ENCODE peak calls at places on chromosomes 5 and 9, in four cellular contexts. X, W, J and P are unnamed samples.

GRCh38 chr9:121776009-121776738 is 124.7 kb downstream of the DAB2IP start:
- DNase-seq in X (no peak), W (peak), J (no peak), P (no peak)

GRCh38 chr5:14136228-14136627 is 6.9 kb upstream of the TRIO start:
- DNase-seq in X (no peak), W (no peak), J (no peak), P (no peak)

GRCh38 chr5:8341416-8341815 is 472.5 kb downstream of the MTRR start:
- DNase-seq in X (no peak), W (no peak), J (peak), P (peak)

GRCh38 chr5:137753227-137753985 is 757 bp downstream of the HNRNPA0 start:
- DNase-seq in X (no peak), W (peak), J (peak), P (no peak)

GRCh38 chr9:73116030-73116429 is 35.6 kb upstream of the ANXA1 start:
- DNase-seq in X (no peak), W (no peak), J (peak), P (peak)

GRCh38 chr9:100170085-100170484 is 71.0 kb downstream of the INVS start:
- DNase-seq in X (no peak), W (no peak), J (peak), P (peak)

GRCh38 chr9:129270205-129270604 is 92.1 kb upstream of the IER5L start:
- DNase-seq in X (no peak), W (peak), J (no peak), P (no peak)

GRCh38 chr5:45038366-45038987 is 229.7 kb downstream of the MRPS30 start:
- DNase-seq in X (no peak), W (no peak), J (peak), P (peak)

GRCh38 chr9:407255-407654 is 192.6 kb downstream of the DOCK8 start:
- DNase-seq in X (no peak), W (no peak), J (no peak), P (no peak)

GRCh38 chr9:18405240-18405639 is 68.7 kb upstream of the ADAMTSL1 start:
- DNase-seq in X (no peak), W (no peak), J (peak), P (no peak)

GRCh38 chr9:3028535-3028934 is 184.6 kb upstream of the PUM3 start:
- DNase-seq in X (no peak), W (no peak), J (no peak), P (no peak)

GRCh38 chr5:102638912-102639652 is 116.0 kb upstream of the PAM start:
- DNase-seq in X (no peak), W (no peak), J (peak), P (no peak)

GRCh38 chr9:133371261-133371711 is 4.6 kb downstream of the SURF4 start:
- DNase-seq in X (no peak), W (no peak), J (peak), P (peak)

GRCh38 chr5:151359391-151359790 is 12.0 kb upstream of the SLC36A2 start:
- DNase-seq in X (no peak), W (no peak), J (no peak), P (no peak)

GRCh38 chr9:88694625-88695024 is 159.6 kb downstream of the NXNL2 start:
- DNase-seq in X (no peak), W (peak), J (peak), P (peak)

GRCh38 chr9:89845321-89845720 is 240.5 kb downstream of the GADD45G start:
- DNase-seq in X (no peak), W (no peak), J (no peak), P (no peak)

GRCh38 chr5:119250946-119251901 is 104.6 kb upstream of the TNFAIP8 start:
- DNase-seq in X (no peak), W (no peak), J (peak), P (no peak)

GRCh38 chr5:160420331-160420610 is 1.4 kb upstream of the PTTG1 start:
- DNase-seq in X (no peak), W (no peak), J (no peak), P (no peak)

GRCh38 chr9:76595645-76596044 is 136.7 kb downstream of the GCNT1 start:
- DNase-seq in X (no peak), W (no peak), J (no peak), P (no peak)

GRCh38 chr5:140833993-140834392 is at the start of gene PCDHA7:
- DNase-seq in X (no peak), W (no peak), J (peak), P (no peak)
- H3K4me3 ChIP-seq in X (no peak), W (peak), J (peak), P (no peak)

GRCh38 chr5:154368041-154368800 is 77.6 kb upstream of the SAP30L start:
- DNase-seq in X (peak), W (no peak), J (peak), P (peak)
- H3K4me3 ChIP-seq in X (no peak), W (no peak), J (peak), P (no peak)

DNA sequence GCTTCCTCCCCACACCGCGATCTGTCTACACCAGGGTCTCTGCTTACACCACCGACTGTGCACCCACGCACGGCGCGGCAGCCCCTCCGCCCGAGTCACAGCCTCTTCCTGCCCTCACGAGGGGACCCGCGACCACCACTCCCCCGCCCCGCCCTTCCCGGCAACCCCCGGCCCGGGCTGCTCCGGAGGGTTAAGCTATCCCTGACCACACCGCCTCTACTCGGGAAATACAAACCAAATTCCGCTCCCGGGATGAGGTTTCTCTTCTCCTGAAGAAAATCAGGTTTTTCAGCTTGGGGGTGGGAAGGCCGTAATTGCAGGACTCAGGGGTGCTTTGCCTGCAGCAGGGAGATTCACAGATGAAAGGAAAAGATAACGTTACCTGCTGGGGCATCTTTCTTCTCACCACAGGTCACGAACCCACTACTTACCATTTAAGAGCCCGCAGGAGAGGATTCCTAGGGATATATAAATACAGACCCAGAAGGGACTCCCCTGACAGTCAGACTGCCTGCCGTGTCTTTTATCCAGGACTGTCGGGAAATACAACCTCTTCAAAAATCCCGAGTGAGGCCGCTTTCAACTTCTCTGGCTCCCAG is 63.5 kb downstream of the ROR2 start:
- DNase-seq in X (no peak), W (no peak), J (no peak), P (no peak)
- H3K4me3 ChIP-seq in X (no peak), W (no peak), J (no peak), P (no peak)

DNA sequence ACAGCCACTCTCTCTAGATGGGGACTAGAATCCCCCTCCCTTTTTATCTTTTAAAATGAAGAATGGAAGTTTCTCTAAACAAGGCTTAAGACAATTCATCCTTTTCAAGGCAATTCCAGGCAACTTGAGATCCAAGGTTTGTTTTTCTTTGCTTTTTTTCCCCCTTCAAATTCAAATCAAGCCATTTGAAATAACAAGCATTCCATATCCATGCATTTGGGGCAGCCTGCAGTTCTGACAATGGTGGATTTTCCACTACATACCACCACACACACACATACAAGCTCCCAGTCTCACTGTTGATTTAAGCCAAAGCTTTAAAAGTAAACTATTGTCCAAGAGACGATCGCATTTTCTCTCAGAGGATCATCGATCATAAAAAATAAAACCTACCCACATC is 424 bp downstream of the INSYN2B start:
- DNase-seq in X (no peak), W (no peak), J (peak), P (no peak)
- H3K4me3 ChIP-seq in X (peak), W (peak), J (peak), P (peak)

GRCh38 chr9:14686168-14686567 is 7.1 kb downstream of the ZDHHC21 start:
- DNase-seq in X (no peak), W (no peak), J (no peak), P (no peak)

GRCh38 chr9:14692536-14692917 is 705 bp downstream of the ZDHHC21 start:
- DNase-seq in X (no peak), W (no peak), J (peak), P (no peak)

GRCh38 chr9:14687042-14687719 is 6.1 kb downstream of the ZDHHC21 start:
- DNase-seq in X (peak), W (no peak), J (peak), P (peak)

GRCh38 chr9:14692918-14693861 is at the start of gene ZDHHC21:
- DNase-seq in X (no peak), W (peak), J (peak), P (peak)

GRCh38 chr9:14690986-14691730 is 2.1 kb downstream of the ZDHHC21 start:
- DNase-seq in X (no peak), W (no peak), J (peak), P (no peak)
- H3K4me3 ChIP-seq in X (no peak), W (no peak), J (no peak), P (no peak)